ENCODE peak calls at places on chromosomes 6 and 20, in eight cellular contexts. Q is GM23248, V is hepatocyte, L is MM.1S, B is neural progenitor cell, R is HCT116, Y is PC-3, C is SK-N-SH. F is an unnamed sample.
A peak's percentile ranks its signal among the peaks of the same experiment; 100 is the strongest.

GRCh38 chr6:11650297-11650696 is 112.7 kb downstream of the TMEM170B start:
- DNase-seq in Q (peak; percentile 56), V (no peak), L (no peak), B (peak; percentile 90), R (no peak), Y (peak; percentile 57), C (no peak), F (peak; percentile 90)

GRCh38 chr20:4161447-4162251 is 146.3 kb upstream of the RNF24 start:
- DNase-seq in Q (no peak), V (no peak), L (peak; percentile 57), B (no peak), R (no peak), Y (peak; percentile 69), C (no peak), F (peak; percentile 35)

GRCh38 chr20:25539742-25540201 is 45.6 kb downstream of the NINL start:
- DNase-seq in Q (peak; percentile 59), V (no peak), L (no peak), B (no peak), R (no peak), Y (no peak), C (no peak), F (no peak)

GRCh38 chr6:128630213-128630612 is 109.8 kb upstream of the PTPRK start:
- DNase-seq in Q (no peak), V (peak; percentile 4), L (peak; percentile 42), B (no peak), R (no peak), Y (peak; percentile 63), C (no peak), F (no peak)

GRCh38 chr6:142846459-142846831 is 98.5 kb downstream of the HIVEP2 start:
- DNase-seq in Q (peak; percentile 80), V (no peak), L (no peak), B (no peak), R (no peak), Y (peak; percentile 32), C (no peak), F (no peak)

GRCh38 chr20:49676581-49677291 is 36.9 kb downstream of the B4GALT5 start:
- DNase-seq in Q (peak; percentile 84), V (no peak), L (peak; percentile 81), B (no peak), R (no peak), Y (peak; percentile 94), C (no peak), F (no peak)

GRCh38 chr6:91462236-91462635 is 875.4 kb upstream of the MAP3K7 start:
- DNase-seq in Q (no peak), V (no peak), L (no peak), B (no peak), R (no peak), Y (no peak), C (no peak), F (no peak)

GRCh38 chr6:138417493-138418117 is 13.6 kb downstream of the HEBP2 start:
- DNase-seq in Q (no peak), V (no peak), L (no peak), B (no peak), R (no peak), Y (no peak), C (no peak), F (no peak)

GRCh38 chr6:1872649-1873131 is 263.0 kb downstream of the FOXC1 start:
- DNase-seq in Q (peak; percentile 61), V (peak; percentile 32), L (no peak), B (peak; percentile 52), R (no peak), Y (no peak), C (peak; percentile 52), F (peak; percentile 65)

GRCh38 chr6:70668499-70668812 is 773 bp downstream of the SMAP1 start:
- DNase-seq in Q (peak; percentile 68), V (no peak), L (no peak), B (no peak), R (peak; percentile 47), Y (peak; percentile 10), C (no peak), F (no peak)

GRCh38 chr6:151160869-151161268 is 78.9 kb upstream of the AKAP12 start:
- DNase-seq in Q (no peak), V (peak; percentile 58), L (no peak), B (no peak), R (no peak), Y (no peak), C (no peak), F (peak; percentile 29)

GRCh38 chr20:56426926-56427325 is 14.9 kb downstream of the CASS4 start:
- DNase-seq in Q (no peak), V (no peak), L (no peak), B (no peak), R (no peak), Y (no peak), C (no peak), F (no peak)

GRCh38 chr20:621115-621756 is 11.1 kb upstream of the TCF15 start:
- DNase-seq in Q (peak; percentile 81), V (no peak), L (no peak), B (no peak), R (no peak), Y (no peak), C (no peak), F (no peak)

GRCh38 chr6:134299236-134299635 is 18.7 kb downstream of the SGK1 start:
- DNase-seq in Q (peak; percentile 30), V (peak; percentile 40), L (no peak), B (no peak), R (no peak), Y (peak; percentile 2), C (no peak), F (no peak)

GRCh38 chr6:165961236-165961751 is 206.4 kb downstream of the TBXT start:
- DNase-seq in Q (no peak), V (no peak), L (no peak), B (peak; percentile 9), R (no peak), Y (no peak), C (no peak), F (no peak)

GRCh38 chr20:48631114-48632016 is 196.4 kb downstream of the PREX1 start:
- DNase-seq in Q (peak; percentile 17), V (no peak), L (no peak), B (no peak), R (no peak), Y (no peak), C (peak; percentile 65), F (no peak)

GRCh38 chr6:136646377-136646776 is 96.2 kb upstream of the MAP7 start:
- DNase-seq in Q (peak; percentile 37), V (no peak), L (no peak), B (no peak), R (no peak), Y (no peak), C (no peak), F (no peak)

GRCh38 chr20:46312075-46312944 is 4.0 kb upstream of the CDH22 start:
- DNase-seq in Q (no peak), V (peak; percentile 25), L (no peak), B (peak; percentile 88), R (no peak), Y (no peak), C (peak; percentile 87), F (peak; percentile 84)

GRCh38 chr20:46312945-46313861 is 4.9 kb upstream of the CDH22 start:
- DNase-seq in Q (no peak), V (no peak), L (no peak), B (no peak), R (no peak), Y (no peak), C (no peak), F (no peak)

GRCh38 chr20:46315311-46315710 is 7.0 kb upstream of the CDH22 start:
- DNase-seq in Q (no peak), V (no peak), L (no peak), B (no peak), R (no peak), Y (no peak), C (no peak), F (no peak)

GRCh38 chr20:46317685-46318177 is 9.4 kb upstream of the CDH22 start:
- DNase-seq in Q (no peak), V (no peak), L (no peak), B (no peak), R (no peak), Y (no peak), C (no peak), F (no peak)

GRCh38 chr20:46316984-46317684 is 8.8 kb upstream of the CDH22 start:
- DNase-seq in Q (no peak), V (no peak), L (no peak), B (no peak), R (no peak), Y (no peak), C (no peak), F (no peak)
- H3K27me3 ChIP-seq in Q (peaks cover 81% of the 10 kb centered on the region), V (peaks cover 65% of the 10 kb centered on the region), L (peaks cover 97% of the 10 kb centered on the region), B (peaks cover 42% of the 10 kb centered on the region), R (peaks cover 6% of the 10 kb centered on the region), Y (peaks cover 42% of the 10 kb centered on the region), C (peaks cover 30% of the 10 kb centered on the region), F (peaks cover 32% of the 10 kb centered on the region)

DNA sequence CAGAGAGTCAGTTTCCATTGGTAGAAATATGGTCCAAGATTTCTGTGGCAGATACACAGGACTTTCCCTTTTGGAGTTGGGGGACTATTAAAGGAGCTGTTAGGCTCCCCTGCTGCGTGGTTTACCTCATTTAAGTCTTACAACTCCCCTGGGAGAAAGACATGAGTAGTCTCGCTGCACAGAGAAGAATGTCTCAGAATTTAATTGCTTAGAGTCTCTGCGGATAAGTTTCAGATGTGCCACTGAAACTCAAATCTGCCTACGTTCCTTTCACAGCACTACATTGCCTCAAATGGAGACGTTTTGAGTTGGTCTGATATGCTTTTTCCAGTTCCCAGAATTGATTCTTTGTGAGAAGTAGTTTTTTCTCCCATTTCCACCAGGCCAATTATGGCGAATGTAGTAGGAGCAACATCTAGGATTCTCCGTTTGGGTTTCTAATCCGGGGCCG is 585 bp upstream of the SLC35F1 start:
- DNase-seq in Q (peak; percentile 4), V (no peak), L (peak; percentile 40), B (peak; percentile 7), R (no peak), Y (peak; percentile 11), C (no peak), F (no peak)
- TF ChIP-seq EZH2phosphoT487 in Q (no peak), V (no peak), L (no peak), B (no peak), R (no peak), Y (no peak), C (no peak), F (no peak)

DNA sequence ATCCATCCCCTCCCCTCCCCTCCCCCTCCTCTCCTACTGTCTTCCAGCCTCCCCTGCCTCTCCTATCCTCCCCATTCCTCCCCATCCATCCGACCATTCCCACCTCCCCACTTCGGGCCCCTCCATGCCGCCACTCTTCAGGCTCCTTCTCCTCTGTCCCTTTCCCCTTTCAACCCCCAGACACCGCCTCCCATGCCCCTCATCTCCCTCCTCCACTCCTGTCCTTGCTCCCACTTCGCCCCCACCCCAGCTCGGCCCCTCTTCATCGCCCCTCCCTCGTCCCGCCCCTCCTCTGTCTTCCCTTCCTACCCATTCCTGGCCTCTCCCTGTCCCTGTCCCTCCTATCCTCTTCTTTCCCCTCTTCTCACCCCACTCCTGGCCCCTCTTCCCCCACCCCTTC is 554 bp upstream of the CST3 start:
- DNase-seq in Q (no peak), V (no peak), L (no peak), B (no peak), R (no peak), Y (no peak), C (no peak), F (no peak)
- H3K27ac ChIP-seq in Q (no peak overlapping the region), V (no peak overlapping the region), L (no peak overlapping the region), B (no peak overlapping the region), R (no peak overlapping the region), Y (no peak overlapping the region), C (no peak overlapping the region), F (no peak overlapping the region)

GRCh38 chr20:23551383-23551782 is 16.9 kb downstream of the CST9L start:
- DNase-seq in Q (no peak), V (no peak), L (no peak), B (no peak), R (no peak), Y (no peak), C (no peak), F (no peak)
- H3K27me3 ChIP-seq in Q (no peaks in the 10 kb centered on the region), V (no peaks in the 10 kb centered on the region), L (no peaks in the 10 kb centered on the region), B (no peaks in the 10 kb centered on the region), R (peaks cover 45% of the 10 kb centered on the region), Y (peaks cover 73% of the 10 kb centered on the region), C (no peaks in the 10 kb centered on the region), F (no peaks in the 10 kb centered on the region)